ENCODE peak calls at places on chromosomes 12 and 14, in seven cellular contexts. One of them, this sample, is unnamed.

GRCh38 chr12:26319511-26319910 is 124.1 kb downstream of the SSPN start:
- DNase-seq in central memory CD4-positive, alpha-beta T cell: no peak
- DNase-seq in stimulated activated CD8-positive, alpha-beta memory T cell treated with anti-CD3 and anti-CD28 coated beads, Interleukin-2, amount 100 ng/mL, for 1 hour: no peak
- DNase-seq in 8988T: no peak
- DNase-seq in activated CD4-positive, alpha-beta T cell treated with anti-CD3 and anti-CD28 coated beads, Interleukin-2, amount 10 ng/mL, durations not matched to agents 7 days and 5 days: no peak
- DNase-seq in psoas muscle: peak; percentile 50
- DNase-seq in D341Med: no peak
- DNase-seq in this sample: peak; percentile 46

GRCh38 chr12:104473374-104473983 is 16.7 kb downstream of the CHST11 start:
- DNase-seq in psoas muscle: no peak
- DNase-seq in stimulated activated CD8-positive, alpha-beta memory T cell treated with anti-CD3 and anti-CD28 coated beads, Interleukin-2, amount 100 ng/mL, for 1 hour: no peak
- DNase-seq in D341Med: no peak
- DNase-seq in central memory CD4-positive, alpha-beta T cell: no peak
- DNase-seq in activated CD4-positive, alpha-beta T cell treated with anti-CD3 and anti-CD28 coated beads, Interleukin-2, amount 10 ng/mL, durations not matched to agents 7 days and 5 days: no peak
- DNase-seq in 8988T: no peak
- DNase-seq in this sample: no peak

GRCh38 chr12:111467862-111468245 is 62.1 kb downstream of the SH2B3 start:
- DNase-seq in psoas muscle: no peak
- DNase-seq in activated CD4-positive, alpha-beta T cell treated with anti-CD3 and anti-CD28 coated beads, Interleukin-2, amount 10 ng/mL, durations not matched to agents 7 days and 5 days: no peak
- DNase-seq in central memory CD4-positive, alpha-beta T cell: no peak
- DNase-seq in 8988T: no peak
- DNase-seq in D341Med: no peak
- DNase-seq in stimulated activated CD8-positive, alpha-beta memory T cell treated with anti-CD3 and anti-CD28 coated beads, Interleukin-2, amount 100 ng/mL, for 1 hour: no peak
- DNase-seq in this sample: no peak

GRCh38 chr12:84874125-84874824 is 38.3 kb downstream of the SLC6A15 start:
- DNase-seq in central memory CD4-positive, alpha-beta T cell: peak; percentile 23
- DNase-seq in psoas muscle: no peak
- DNase-seq in stimulated activated CD8-positive, alpha-beta memory T cell treated with anti-CD3 and anti-CD28 coated beads, Interleukin-2, amount 100 ng/mL, for 1 hour: no peak
- DNase-seq in D341Med: peak; percentile 41
- DNase-seq in 8988T: no peak
- DNase-seq in activated CD4-positive, alpha-beta T cell treated with anti-CD3 and anti-CD28 coated beads, Interleukin-2, amount 10 ng/mL, durations not matched to agents 7 days and 5 days: no peak
- DNase-seq in this sample: no peak

GRCh38 chr12:75058228-75058627 is 151.4 kb downstream of the KCNC2 start:
- DNase-seq in activated CD4-positive, alpha-beta T cell treated with anti-CD3 and anti-CD28 coated beads, Interleukin-2, amount 10 ng/mL, durations not matched to agents 7 days and 5 days: no peak
- DNase-seq in 8988T: no peak
- DNase-seq in central memory CD4-positive, alpha-beta T cell: no peak
- DNase-seq in stimulated activated CD8-positive, alpha-beta memory T cell treated with anti-CD3 and anti-CD28 coated beads, Interleukin-2, amount 100 ng/mL, for 1 hour: no peak
- DNase-seq in psoas muscle: no peak
- DNase-seq in D341Med: no peak
- DNase-seq in this sample: no peak

GRCh38 chr12:63103489-63104131 is 47.4 kb downstream of the AVPR1A start:
- DNase-seq in central memory CD4-positive, alpha-beta T cell: no peak
- DNase-seq in psoas muscle: no peak
- DNase-seq in stimulated activated CD8-positive, alpha-beta memory T cell treated with anti-CD3 and anti-CD28 coated beads, Interleukin-2, amount 100 ng/mL, for 1 hour: no peak
- DNase-seq in 8988T: no peak
- DNase-seq in D341Med: peak; percentile 45
- DNase-seq in activated CD4-positive, alpha-beta T cell treated with anti-CD3 and anti-CD28 coated beads, Interleukin-2, amount 10 ng/mL, durations not matched to agents 7 days and 5 days: no peak
- DNase-seq in this sample: no peak

GRCh38 chr14:106277503-106277902 is 751.1 kb downstream of the TMEM121 start:
- DNase-seq in 8988T: no peak
- DNase-seq in psoas muscle: no peak
- DNase-seq in stimulated activated CD8-positive, alpha-beta memory T cell treated with anti-CD3 and anti-CD28 coated beads, Interleukin-2, amount 100 ng/mL, for 1 hour: no peak
- DNase-seq in D341Med: no peak
- DNase-seq in activated CD4-positive, alpha-beta T cell treated with anti-CD3 and anti-CD28 coated beads, Interleukin-2, amount 10 ng/mL, durations not matched to agents 7 days and 5 days: peak; percentile 21
- DNase-seq in central memory CD4-positive, alpha-beta T cell: peak; percentile 9
- DNase-seq in this sample: no peak

GRCh38 chr12:80627773-80628172 is 79.7 kb upstream of the MYF6 start:
- DNase-seq in activated CD4-positive, alpha-beta T cell treated with anti-CD3 and anti-CD28 coated beads, Interleukin-2, amount 10 ng/mL, durations not matched to agents 7 days and 5 days: no peak
- DNase-seq in central memory CD4-positive, alpha-beta T cell: no peak
- DNase-seq in D341Med: no peak
- DNase-seq in 8988T: no peak
- DNase-seq in stimulated activated CD8-positive, alpha-beta memory T cell treated with anti-CD3 and anti-CD28 coated beads, Interleukin-2, amount 100 ng/mL, for 1 hour: no peak
- DNase-seq in psoas muscle: no peak
- DNase-seq in this sample: no peak

GRCh38 chr14:77026166-77026929 is 2.2 kb downstream of the IRF2BPL start:
- DNase-seq in psoas muscle: peak; percentile 50
- DNase-seq in stimulated activated CD8-positive, alpha-beta memory T cell treated with anti-CD3 and anti-CD28 coated beads, Interleukin-2, amount 100 ng/mL, for 1 hour: no peak
- DNase-seq in activated CD4-positive, alpha-beta T cell treated with anti-CD3 and anti-CD28 coated beads, Interleukin-2, amount 10 ng/mL, durations not matched to agents 7 days and 5 days: no peak
- DNase-seq in D341Med: no peak
- DNase-seq in central memory CD4-positive, alpha-beta T cell: no peak
- DNase-seq in 8988T: no peak
- DNase-seq in this sample: peak; percentile 65